ENCODE peak calls at places on chromosome 2, in five cellular contexts. Q is breast epithelium; W is astrocyte; P is CD4-positive, alpha-beta memory T cell; C is A549. E is an unnamed sample.

GRCh38 chr2:68390114-68390513 is 25.0 kb downstream of the PLEK start:
- DNase-seq in Q (no peak), W (no peak), P (no peak), C (no peak), E (no peak)

GRCh38 chr2:228652366-228652765 is 470.9 kb upstream of the SPHKAP start:
- DNase-seq in Q (no peak), W (peak; percentile 43), P (no peak), C (no peak), E (no peak)

GRCh38 chr2:71925268-71926097 is 222.2 kb downstream of the CYP26B1 start:
- DNase-seq in Q (no peak), W (no peak), P (no peak), C (no peak), E (no peak)

GRCh38 chr2:43032248-43032893 is 194.0 kb downstream of the ZFP36L2 start:
- DNase-seq in Q (peak; percentile 90), W (no peak), P (no peak), C (no peak), E (no peak)

GRCh38 chr2:160666019-160666676 is 172.5 kb upstream of the RBMS1 start:
- DNase-seq in Q (no peak), W (peak; percentile 99), P (no peak), C (peak; percentile 54), E (no peak)

GRCh38 chr2:74983606-74984005 is 25.2 kb downstream of the POLE4 start:
- DNase-seq in Q (no peak), W (no peak), P (no peak), C (no peak), E (no peak)

GRCh38 chr2:72917138-72917874 is at the start of gene EMX1:
- DNase-seq in Q (peak; percentile 45), W (no peak), P (no peak), C (peak; percentile 79), E (peak; percentile 47)

GRCh38 chr2:25125949-25126348 is 42.4 kb downstream of the POMC start:
- DNase-seq in Q (no peak), W (no peak), P (no peak), C (no peak), E (no peak)

GRCh38 chr2:186641807-186642321 is 52.0 kb upstream of the FAM171B start:
- DNase-seq in Q (no peak), W (peak; percentile 66), P (no peak), C (peak; percentile 44), E (peak; percentile 44)

GRCh38 chr2:130832296-130832940 is 4.3 kb upstream of the ARHGEF4 start:
- DNase-seq in Q (no peak), W (no peak), P (no peak), C (no peak), E (no peak)

GRCh38 chr2:76867854-76868253 is 654.3 kb downstream of the LRRTM4 start:
- DNase-seq in Q (no peak), W (peak; percentile 39), P (no peak), C (no peak), E (no peak)

GRCh38 chr2:173145454-173145853 is 69.8 kb downstream of the MAP3K20 start:
- DNase-seq in Q (no peak), W (no peak), P (no peak), C (no peak), E (no peak)

GRCh38 chr2:53998834-53999233 is 28.0 kb upstream of the PSME4 start:
- DNase-seq in Q (no peak), W (no peak), P (no peak), C (no peak), E (no peak)

GRCh38 chr2:120014231-120014990 is 1.5 kb downstream of the EPB41L5 start:
- DNase-seq in Q (no peak), W (peak; percentile 18), P (no peak), C (no peak), E (no peak)

DNA sequence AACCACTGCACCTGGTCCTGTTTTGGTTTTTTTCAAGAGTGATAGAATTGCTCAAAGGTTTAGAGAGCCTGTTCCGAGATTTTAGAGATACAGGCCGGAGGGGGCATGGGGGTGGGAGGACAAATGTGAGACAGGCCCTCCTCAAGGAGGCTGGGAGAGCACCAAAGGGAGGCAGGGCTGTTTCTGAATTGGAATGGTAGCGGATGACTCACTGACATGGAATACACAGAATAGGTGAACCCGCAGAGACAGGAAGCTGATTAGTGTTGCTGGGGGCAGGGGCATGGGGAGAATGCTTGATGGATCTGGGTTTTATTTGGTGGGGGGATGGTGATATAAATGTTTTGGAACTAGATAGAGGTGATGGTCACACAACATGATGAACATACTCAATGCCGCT is 111.0 kb upstream of the MGAT5 start:
- DNase-seq in Q (no peak), W (peak; percentile 70), P (no peak), C (no peak), E (no peak)
- H3K4me1 ChIP-seq in Q (no peaks in the 10 kb centered on the region), W (peaks cover 19% of the 10 kb centered on the region), P (peaks cover 86% of the 10 kb centered on the region), C (peaks cover 20% of the 10 kb centered on the region), E (peaks cover 6% of the 10 kb centered on the region)

GRCh38 chr2:9641641-9642040 is 10.8 kb upstream of the YWHAQ start:
- DNase-seq in Q (no peak), W (no peak), P (peak; percentile 55), C (no peak), E (no peak)

GRCh38 chr2:9640403-9641104 is 9.8 kb upstream of the YWHAQ start:
- DNase-seq in Q (no peak), W (no peak), P (no peak), C (no peak), E (no peak)

GRCh38 chr2:9639000-9639602 is 8.3 kb upstream of the YWHAQ start:
- DNase-seq in Q (no peak), W (no peak), P (no peak), C (peak; percentile 12), E (no peak)

GRCh38 chr2:9638532-9638931 is 7.7 kb upstream of the YWHAQ start:
- DNase-seq in Q (peak; percentile 67), W (peak; percentile 86), P (no peak), C (peak; percentile 89), E (no peak)

GRCh38 chr2:9639740-9640337 is 9.0 kb upstream of the YWHAQ start:
- DNase-seq in Q (no peak), W (no peak), P (no peak), C (no peak), E (no peak)
- H3K27ac ChIP-seq in Q (no peak overlapping the region), W (no peak overlapping the region), P (no peak overlapping the region), C (peak overlapping the region; percentile 79), E (no peak overlapping the region)

GRCh38 chr2:54999182-54999581 is 51.1 kb downstream of the RTN4 start:
- DNase-seq in Q (no peak), W (peak; percentile 81), P (no peak), C (no peak), E (no peak)
- H3K4me1 ChIP-seq in Q (peaks cover 5% of the 10 kb centered on the region), W (peaks cover 20% of the 10 kb centered on the region), P (peaks cover 81% of the 10 kb centered on the region), C (peaks cover 59% of the 10 kb centered on the region), E (peaks cover 11% of the 10 kb centered on the region)

DNA sequence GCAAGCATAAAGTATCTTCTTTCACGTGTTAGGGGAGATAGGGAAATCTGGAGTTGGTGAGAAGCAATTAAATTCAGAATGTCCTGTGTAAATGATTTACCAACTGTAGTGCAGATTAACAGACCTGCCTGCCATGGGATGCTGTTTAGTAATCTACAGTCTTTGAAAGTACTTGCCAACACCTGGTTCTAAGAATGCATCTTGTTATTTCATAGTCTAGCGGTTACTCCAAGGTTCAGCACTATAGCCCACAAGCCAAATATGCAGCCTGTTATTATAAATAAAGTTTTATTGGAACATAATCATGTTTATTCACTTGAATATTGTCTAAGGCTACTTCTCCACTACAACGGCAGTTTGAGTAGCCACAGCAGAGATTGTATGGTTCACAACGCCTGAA is 100.8 kb downstream of the OSBPL6 start:
- DNase-seq in Q (no peak), W (no peak), P (no peak), C (no peak), E (no peak)
- H3K27ac ChIP-seq in Q (no peak overlapping the region), W (no peak overlapping the region), P (no peak overlapping the region), C (no peak overlapping the region), E (no peak overlapping the region)

DNA sequence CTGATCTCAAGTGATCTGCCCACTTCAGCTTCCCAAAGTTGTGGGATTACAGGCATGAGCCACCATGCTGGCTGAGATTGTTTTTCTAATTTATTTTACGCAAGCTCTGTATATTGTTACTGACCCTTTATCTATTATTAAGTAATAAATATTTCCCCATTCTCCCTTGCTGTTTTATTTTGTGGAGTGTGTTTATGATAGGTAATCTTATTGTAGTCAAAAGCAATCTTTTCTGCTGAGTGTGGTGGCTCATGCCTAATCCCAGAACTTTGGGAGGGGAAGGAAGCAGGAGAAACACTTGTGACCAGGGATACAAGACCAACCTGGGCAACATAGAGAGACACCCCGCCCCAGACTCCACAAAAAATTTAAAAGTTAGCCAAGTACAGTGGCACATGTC is 55.2 kb upstream of the RTN4 start:
- DNase-seq in Q (no peak), W (no peak), P (no peak), C (no peak), E (no peak)
- H3K4me1 ChIP-seq in Q (no peaks in the 10 kb centered on the region), W (peaks cover 36% of the 10 kb centered on the region), P (no peaks in the 10 kb centered on the region), C (peaks cover 71% of the 10 kb centered on the region), E (no peaks in the 10 kb centered on the region)

GRCh38 chr2:237483018-237483731 is 3.9 kb upstream of the MLPH start:
- DNase-seq in Q (peak; percentile 58), W (peak; percentile 72), P (no peak), C (peak; percentile 58), E (no peak)
- H3K27ac ChIP-seq in Q (peak overlapping the region; percentile 90), W (peak overlapping the region; percentile 51), P (no peak overlapping the region), C (peak overlapping the region; percentile 98), E (no peak overlapping the region)

GRCh38 chr2:106851475-106851874 is 34.5 kb downstream of the ST6GAL2 start:
- DNase-seq in Q (no peak), W (no peak), P (no peak), C (no peak), E (no peak)
- H3K4me1 ChIP-seq in Q (no peaks in the 10 kb centered on the region), W (peaks cover 7% of the 10 kb centered on the region), P (no peaks in the 10 kb centered on the region), C (peaks cover 44% of the 10 kb centered on the region), E (no peaks in the 10 kb centered on the region)

GRCh38 chr2:111664451-111664850 is 219.5 kb downstream of the ANAPC1 start:
- DNase-seq in Q (no peak), W (no peak), P (no peak), C (no peak), E (no peak)
- H3K27ac ChIP-seq in Q (no peak overlapping the region), W (no peak overlapping the region), P (no peak overlapping the region), C (peak overlapping the region; percentile 8), E (no peak overlapping the region)

GRCh38 chr2:240464514-240465241 is 29.2 kb downstream of the GPC1 start:
- DNase-seq in Q (peak; percentile 15), W (no peak), P (no peak), C (no peak), E (no peak)

GRCh38 chr2:240462073-240462703 is 26.7 kb downstream of the GPC1 start:
- DNase-seq in Q (no peak), W (no peak), P (peak; percentile 23), C (no peak), E (no peak)

GRCh38 chr2:240462704-240463273 is 27.3 kb downstream of the GPC1 start:
- DNase-seq in Q (peak; percentile 13), W (no peak), P (peak; percentile 7), C (no peak), E (no peak)

GRCh38 chr2:240463866-240464481 is 28.5 kb downstream of the GPC1 start:
- DNase-seq in Q (peak; percentile 16), W (no peak), P (peak; percentile 15), C (no peak), E (no peak)

DNA sequence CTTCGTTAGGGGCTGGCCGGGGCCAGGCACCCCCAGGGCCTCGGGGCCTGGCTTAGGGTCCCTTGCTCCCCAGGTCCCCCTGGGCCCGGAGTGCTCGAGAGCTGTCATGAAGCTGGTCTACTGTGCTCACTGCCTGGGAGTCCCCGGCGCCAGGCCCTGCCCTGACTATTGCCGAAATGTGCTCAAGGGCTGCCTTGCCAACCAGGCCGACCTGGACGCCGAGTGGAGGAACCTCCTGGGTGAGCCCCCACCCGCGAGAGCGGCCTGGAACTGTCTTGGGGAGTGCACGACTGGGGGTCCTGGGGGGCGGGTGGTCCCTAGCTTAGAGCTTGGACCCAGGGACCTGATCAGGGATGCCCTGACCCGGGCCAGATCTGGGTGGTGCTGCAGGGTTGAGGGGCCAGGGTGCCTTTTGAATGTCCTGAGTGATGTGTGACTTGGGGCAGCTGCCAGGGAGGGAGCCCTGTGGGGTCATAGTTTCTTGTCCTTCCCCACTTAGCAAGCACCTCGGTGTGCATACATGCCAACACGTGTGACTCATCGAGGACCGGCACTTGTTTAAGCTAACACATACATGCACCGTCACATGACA is 27.9 kb downstream of the GPC1 start:
- DNase-seq in Q (peak; percentile 15), W (no peak), P (peak; percentile 24), C (no peak), E (no peak)
- H3K4me1 ChIP-seq in Q (no peaks in the 10 kb centered on the region), W (no peaks in the 10 kb centered on the region), P (no peaks in the 10 kb centered on the region), C (no peaks in the 10 kb centered on the region), E (no peaks in the 10 kb centered on the region)